ENCODE peak calls at places on chromosomes 4 and X, in five cellular contexts. F is stimulated activated CD4-positive, alpha-beta T cell treated with anti-CD3 and anti-CD28 coated beads, TNF-alpha, amount 100 ng/mL, for 4 hours; Y is HepG2; D is mucosa of descending colon; N is lung. L is an unnamed sample.

GRCh38 chrX:38318196-38318595 is 9.1 kb downstream of the RPGR start:
- DNase-seq in F (no peak), Y (no peak), D (no peak), N (no peak), L (no peak)

GRCh38 chrX:39174761-39175417 is 373.6 kb downstream of the MID1IP1 start:
- DNase-seq in F (no peak), Y (no peak), D (peak), N (no peak), L (no peak)

GRCh38 chr4:153020460-153020859 is 84.3 kb downstream of the FHDC1 start:
- DNase-seq in F (no peak), Y (no peak), D (no peak), N (no peak), L (no peak)

GRCh38 chr4:34157546-34157945 is 2086.8 kb downstream of the ARAP2 start:
- DNase-seq in F (no peak), Y (no peak), D (no peak), N (no peak), L (no peak)

GRCh38 chr4:10098770-10099139 is 17.8 kb downstream of the WDR1 start:
- DNase-seq in F (no peak), Y (no peak), D (no peak), N (no peak), L (no peak)

GRCh38 chrX:139106111-139106510 is 394.6 kb upstream of the FGF13 start:
- DNase-seq in F (no peak), Y (no peak), D (no peak), N (no peak), L (no peak)

GRCh38 chr4:138242076-138242829 is at the start of gene SLC7A11:
- DNase-seq in F (no peak), Y (peak), D (peak), N (peak), L (no peak)

GRCh38 chr4:1204828-1205591 is 32.6 kb upstream of the SPON2 start:
- DNase-seq in F (no peak), Y (peak), D (peak), N (no peak), L (peak)

GRCh38 chrX:120751683-120752082 is 121.8 kb upstream of the C1GALT1C1 start:
- DNase-seq in F (no peak), Y (no peak), D (no peak), N (no peak), L (no peak)

GRCh38 chr4:39237179-39237578 is 54.9 kb downstream of the WDR19 start:
- DNase-seq in F (no peak), Y (peak), D (no peak), N (no peak), L (no peak)

GRCh38 chr4:28883211-28883610 is 1837.0 kb upstream of the PCDH7 start:
- DNase-seq in F (no peak), Y (no peak), D (no peak), N (no peak), L (no peak)

L was measured in activated B cell treated with CpG ODN at 0.5 μM for 24 hours.